ENCODE peak calls at places on chromosome 7, in four cellular contexts. A, W, R and N are unnamed samples.
A peak's percentile ranks its signal among the peaks of the same experiment; 100 is the strongest.

GRCh38 chr7:134892963-134893362 is 93.3 kb upstream of the AGBL3 start:
- DNase-seq in A (no peak), W (no peak), R (no peak), N (no peak)

GRCh38 chr7:91710896-91711295 is 169.6 kb downstream of the MTERF1 start:
- DNase-seq in A (no peak), W (no peak), R (no peak), N (no peak)

GRCh38 chr7:127473409-127473808 is 80.9 kb upstream of the ZNF800 start:
- DNase-seq in A (no peak), W (no peak), R (no peak), N (no peak)

GRCh38 chr7:149147072-149147729 is at the start of gene ZNF398:
- DNase-seq in A (peak; percentile 80), W (no peak), R (peak; percentile 82), N (peak; percentile 75)

GRCh38 chr7:20435305-20435704 is 104.6 kb downstream of the ITGB8 start:
- DNase-seq in A (no peak), W (no peak), R (peak; percentile 55), N (no peak)

GRCh38 chr7:266851-267840 is 22.8 kb upstream of the FOXL3 start:
- DNase-seq in A (no peak), W (no peak), R (peak; percentile 29), N (no peak)

GRCh38 chr7:90383422-90383821 is 19.8 kb upstream of the CLDN12 start:
- DNase-seq in A (no peak), W (no peak), R (no peak), N (no peak)

GRCh38 chr7:107913846-107914245 is 22.9 kb downstream of the DLD start:
- DNase-seq in A (no peak), W (no peak), R (no peak), N (peak; percentile 21)

GRCh38 chr7:12683678-12684077 is 3.8 kb upstream of the ARL4A start:
- DNase-seq in A (no peak), W (no peak), R (no peak), N (no peak)

GRCh38 chr7:14954035-14954434 is 51.5 kb upstream of the DGKB start:
- DNase-seq in A (no peak), W (no peak), R (no peak), N (no peak)

GRCh38 chr7:142885311-142886230 is at the start of gene TRPV6:
- DNase-seq in A (no peak), W (no peak), R (no peak), N (no peak)

GRCh38 chr7:131157530-131158243 is 170.0 kb upstream of the MKLN1 start:
- DNase-seq in A (no peak), W (no peak), R (peak; percentile 48), N (peak; percentile 37)

GRCh38 chr7:15709978-15710377 is 23.5 kb upstream of the MEOX2 start:
- DNase-seq in A (no peak), W (no peak), R (no peak), N (no peak)

GRCh38 chr7:83032195-83032594 is 130.5 kb downstream of the PCLO start:
- DNase-seq in A (no peak), W (no peak), R (no peak), N (no peak)

GRCh38 chr7:73520673-73521635 is 1.1 kb downstream of the BAZ1B start:
- DNase-seq in A (no peak), W (no peak), R (no peak), N (no peak)

GRCh38 chr7:15757041-15757995 is 70.8 kb upstream of the MEOX2 start:
- DNase-seq in A (no peak), W (no peak), R (no peak), N (no peak)

GRCh38 chr7:137669706-137670105 is 177.1 kb downstream of the DGKI start:
- DNase-seq in A (no peak), W (no peak), R (no peak), N (peak; percentile 31)

GRCh38 chr7:108149119-108149518 is 19.0 kb upstream of the LAMB4 start:
- DNase-seq in A (no peak), W (no peak), R (no peak), N (no peak)

GRCh38 chr7:7183061-7183832 is 903 bp downstream of the C1GALT1 start:
- DNase-seq in A (peak; percentile 38), W (no peak), R (peak; percentile 39), N (peak; percentile 50)

GRCh38 chr7:36192050-36192824 is 39.2 kb downstream of the EEPD1 start:
- DNase-seq in A (no peak), W (no peak), R (no peak), N (no peak)

GRCh38 chr7:39153647-39154046 is 175.9 kb downstream of the POU6F2 start:
- DNase-seq in A (no peak), W (no peak), R (no peak), N (no peak)

GRCh38 chr7:77791336-77791735 is 6.9 kb downstream of the TMEM60 start:
- DNase-seq in A (no peak), W (no peak), R (no peak), N (no peak)